ENCODE peak calls at places on chromosome 2, in five cellular contexts. One of them, this sample, is unnamed.

GRCh38 chr2:160156665-160157064 is 43.4 kb downstream of the ITGB6 start:
- DNase-seq in globus pallidus: no peak
- DNase-seq in NCI-H1694 treated with DMSO at 0.1 percent for 48 hours: no peak
- DNase-seq in EL: peak; percentile 83
- DNase-seq in Daoy: peak; percentile 68
- DNase-seq in this sample: no peak

GRCh38 chr2:69624153-69624552 is 19.4 kb downstream of the AAK1 start:
- DNase-seq in globus pallidus: no peak
- DNase-seq in NCI-H1694 treated with DMSO at 0.1 percent for 48 hours: no peak
- DNase-seq in EL: no peak
- DNase-seq in Daoy: no peak
- DNase-seq in this sample: no peak

GRCh38 chr2:160720098-160720497 is 226.5 kb upstream of the RBMS1 start:
- DNase-seq in globus pallidus: no peak
- DNase-seq in NCI-H1694 treated with DMSO at 0.1 percent for 48 hours: no peak
- DNase-seq in EL: no peak
- DNase-seq in Daoy: no peak
- DNase-seq in this sample: no peak

GRCh38 chr2:147553743-147554142 is 291.1 kb upstream of the ACVR2A start:
- DNase-seq in globus pallidus: no peak
- DNase-seq in NCI-H1694 treated with DMSO at 0.1 percent for 48 hours: no peak
- DNase-seq in EL: no peak
- DNase-seq in Daoy: no peak
- DNase-seq in this sample: no peak

GRCh38 chr2:212845941-212846340 is 305.5 kb downstream of the IKZF2 start:
- DNase-seq in globus pallidus: no peak
- DNase-seq in NCI-H1694 treated with DMSO at 0.1 percent for 48 hours: no peak
- DNase-seq in EL: peak; percentile 81
- DNase-seq in Daoy: peak; percentile 52
- DNase-seq in this sample: no peak

GRCh38 chr2:233285921-233286320 is 21.7 kb upstream of the SAG start:
- DNase-seq in globus pallidus: no peak
- DNase-seq in NCI-H1694 treated with DMSO at 0.1 percent for 48 hours: no peak
- DNase-seq in EL: no peak
- DNase-seq in Daoy: no peak
- DNase-seq in this sample: no peak

GRCh38 chr2:20212459-20212870 is 12.5 kb downstream of the SDC1 start:
- DNase-seq in globus pallidus: no peak
- DNase-seq in NCI-H1694 treated with DMSO at 0.1 percent for 48 hours: peak; percentile 95
- DNase-seq in EL: peak; percentile 28
- DNase-seq in Daoy: no peak
- DNase-seq in this sample: no peak

GRCh38 chr2:157471078-157471477 is 27.2 kb upstream of the CYTIP start:
- DNase-seq in globus pallidus: no peak
- DNase-seq in NCI-H1694 treated with DMSO at 0.1 percent for 48 hours: no peak
- DNase-seq in EL: no peak
- DNase-seq in Daoy: no peak
- DNase-seq in this sample: no peak

GRCh38 chr2:120791243-120791960 is 55.7 kb downstream of the GLI2 start:
- DNase-seq in globus pallidus: no peak
- DNase-seq in NCI-H1694 treated with DMSO at 0.1 percent for 48 hours: no peak
- DNase-seq in EL: no peak
- DNase-seq in Daoy: no peak
- DNase-seq in this sample: no peak

GRCh38 chr2:79235135-79235534 is 75.6 kb upstream of the REG3A start:
- DNase-seq in globus pallidus: no peak
- DNase-seq in NCI-H1694 treated with DMSO at 0.1 percent for 48 hours: no peak
- DNase-seq in EL: no peak
- DNase-seq in Daoy: no peak
- DNase-seq in this sample: peak; percentile 20

GRCh38 chr2:37005118-37005868 is 39.0 kb upstream of the STRN start:
- DNase-seq in globus pallidus: peak; percentile 13
- DNase-seq in NCI-H1694 treated with DMSO at 0.1 percent for 48 hours: no peak
- DNase-seq in EL: peak; percentile 18
- DNase-seq in Daoy: no peak
- DNase-seq in this sample: no peak

GRCh38 chr2:227799202-227799601 is 14.4 kb upstream of the CCL20 start:
- DNase-seq in globus pallidus: no peak
- DNase-seq in NCI-H1694 treated with DMSO at 0.1 percent for 48 hours: no peak
- DNase-seq in EL: no peak
- DNase-seq in Daoy: no peak
- DNase-seq in this sample: no peak

GRCh38 chr2:9675369-9676351 is 44.9 kb upstream of the YWHAQ start:
- DNase-seq in globus pallidus: peak; percentile 54
- DNase-seq in NCI-H1694 treated with DMSO at 0.1 percent for 48 hours: no peak
- DNase-seq in EL: peak; percentile 95
- DNase-seq in Daoy: peak; percentile 95
- DNase-seq in this sample: peak; percentile 65

GRCh38 chr2:205734436-205734835 is 52.1 kb downstream of the NRP2 start:
- DNase-seq in globus pallidus: no peak
- DNase-seq in NCI-H1694 treated with DMSO at 0.1 percent for 48 hours: peak; percentile 70
- DNase-seq in EL: peak; percentile 79
- DNase-seq in Daoy: peak; percentile 70
- DNase-seq in this sample: no peak

GRCh38 chr2:46885376-46885775 is 30.2 kb downstream of the MCFD2 start:
- DNase-seq in globus pallidus: no peak
- DNase-seq in NCI-H1694 treated with DMSO at 0.1 percent for 48 hours: no peak
- DNase-seq in EL: peak; percentile 50
- DNase-seq in Daoy: peak; percentile 26
- DNase-seq in this sample: no peak

GRCh38 chr2:11788725-11789124 is 42.3 kb downstream of the LPIN1 start:
- DNase-seq in globus pallidus: no peak
- DNase-seq in NCI-H1694 treated with DMSO at 0.1 percent for 48 hours: no peak
- DNase-seq in EL: no peak
- DNase-seq in Daoy: no peak
- DNase-seq in this sample: no peak

GRCh38 chr2:173109253-173110188 is 33.9 kb downstream of the MAP3K20 start:
- DNase-seq in globus pallidus: no peak
- DNase-seq in NCI-H1694 treated with DMSO at 0.1 percent for 48 hours: no peak
- DNase-seq in EL: peak; percentile 89
- DNase-seq in Daoy: peak; percentile 35
- DNase-seq in this sample: peak; percentile 41

GRCh38 chr2:120448961-120449421 is 103.1 kb downstream of the INHBB start:
- DNase-seq in globus pallidus: no peak
- DNase-seq in NCI-H1694 treated with DMSO at 0.1 percent for 48 hours: no peak
- DNase-seq in EL: no peak
- DNase-seq in Daoy: no peak
- DNase-seq in this sample: no peak

GRCh38 chr2:157991932-157992331 is 109.7 kb upstream of the UPP2 start:
- DNase-seq in globus pallidus: no peak
- DNase-seq in NCI-H1694 treated with DMSO at 0.1 percent for 48 hours: no peak
- DNase-seq in EL: no peak
- DNase-seq in Daoy: no peak
- DNase-seq in this sample: no peak

GRCh38 chr2:197356136-197356535 is 45.6 kb upstream of the ANKRD44 start:
- DNase-seq in globus pallidus: no peak
- DNase-seq in NCI-H1694 treated with DMSO at 0.1 percent for 48 hours: no peak
- DNase-seq in EL: no peak
- DNase-seq in Daoy: no peak
- DNase-seq in this sample: no peak

GRCh38 chr2:83143946-83144345 is 1315.1 kb downstream of the SUCLG1 start:
- DNase-seq in globus pallidus: no peak
- DNase-seq in NCI-H1694 treated with DMSO at 0.1 percent for 48 hours: no peak
- DNase-seq in EL: no peak
- DNase-seq in Daoy: no peak
- DNase-seq in this sample: no peak

GRCh38 chr2:3098231-3098630 is 279.4 kb downstream of the EIPR1 start:
- DNase-seq in globus pallidus: no peak
- DNase-seq in NCI-H1694 treated with DMSO at 0.1 percent for 48 hours: no peak
- DNase-seq in EL: no peak
- DNase-seq in Daoy: no peak
- DNase-seq in this sample: no peak

GRCh38 chr2:66236067-66236705 is 198.7 kb upstream of the MEIS1 start:
- DNase-seq in globus pallidus: no peak
- DNase-seq in NCI-H1694 treated with DMSO at 0.1 percent for 48 hours: no peak
- DNase-seq in EL: no peak
- DNase-seq in Daoy: no peak
- DNase-seq in this sample: no peak

GRCh38 chr2:27408601-27409320 is 630 bp downstream of the PPM1G start:
- DNase-seq in globus pallidus: no peak
- DNase-seq in NCI-H1694 treated with DMSO at 0.1 percent for 48 hours: no peak
- DNase-seq in EL: peak; percentile 32
- DNase-seq in Daoy: peak; percentile 46
- DNase-seq in this sample: peak; percentile 53

GRCh38 chr2:17242813-17243485 is 275.3 kb downstream of the RAD51AP2 start:
- DNase-seq in globus pallidus: no peak
- DNase-seq in NCI-H1694 treated with DMSO at 0.1 percent for 48 hours: no peak
- DNase-seq in EL: no peak
- DNase-seq in Daoy: no peak
- DNase-seq in this sample: no peak

GRCh38 chr2:197710424-197711042 is 5.4 kb downstream of the MARS2 start:
- DNase-seq in globus pallidus: no peak
- DNase-seq in NCI-H1694 treated with DMSO at 0.1 percent for 48 hours: no peak
- DNase-seq in EL: no peak
- DNase-seq in Daoy: no peak
- DNase-seq in this sample: no peak

This sample was measured in SW480.